ENCODE peak calls at places on chromosomes 3 and 15, in five cellular contexts. P is Karpas-422; V is cardiac muscle cell; K is AG20443; D is stimulated activated CD8-positive, alpha-beta memory T cell treated with anti-CD3 and anti-CD28 coated beads, Interleukin-12 subunit alpha, Interleukin-12 subunit beta, amount 100 ng/mL, for 4 hours. O is an unnamed sample.

GRCh38 chr3:111810909-111811308 is 48.2 kb upstream of the PHLDB2 start:
- DNase-seq in K (peak; percentile 50), V (peak; percentile 59), D (no peak), P (no peak), O (peak; percentile 83)

GRCh38 chr15:62118446-62118964 is 46.6 kb downstream of the C2CD4B start:
- DNase-seq in K (no peak), P (no peak), D (no peak), V (no peak), O (no peak)

GRCh38 chr3:52456169-52456799 is 880 bp downstream of the NISCH start:
- DNase-seq in K (peak; percentile 73), P (peak; percentile 64), D (no peak), V (peak; percentile 70), O (peak; percentile 21)

GRCh38 chr15:74406992-74407705 is 26.6 kb downstream of the SEMA7A start:
- DNase-seq in K (peak; percentile 97), V (peak; percentile 91), D (no peak), P (no peak), O (peak; percentile 81)

GRCh38 chr15:88301311-88301710 is 44.8 kb upstream of the NTRK3 start:
- DNase-seq in V (no peak), K (no peak), P (no peak), D (no peak), O (no peak)

GRCh38 chr3:140216249-140216648 is 281.3 kb downstream of the CLSTN2 start:
- DNase-seq in D (no peak), V (no peak), K (peak; percentile 32), P (peak; percentile 78), O (no peak)

GRCh38 chr3:78506581-78507195 is 1261.1 kb downstream of the ROBO1 start:
- DNase-seq in D (no peak), P (no peak), V (peak; percentile 25), K (no peak), O (no peak)

GRCh38 chr15:41633609-41634008 is 26.6 kb upstream of the MGA start:
- DNase-seq in K (no peak), P (no peak), D (no peak), V (no peak), O (no peak)

GRCh38 chr15:73650387-73651126 is 17.4 kb upstream of the NPTN start:
- DNase-seq in V (peak; percentile 82), K (peak; percentile 73), P (no peak), D (no peak), O (peak; percentile 59)

GRCh38 chr15:57384816-57385215 is 8.5 kb downstream of the CGNL1 start:
- DNase-seq in K (no peak), V (peak; percentile 76), P (no peak), D (no peak), O (no peak)

GRCh38 chr15:48945386-48945785 is 18.3 kb downstream of the SHC4 start:
- DNase-seq in V (peak; percentile 69), D (no peak), P (no peak), K (no peak), O (no peak)

GRCh38 chr3:144496116-144496835 is 524.7 kb downstream of the DIPK2A start:
- DNase-seq in P (no peak), K (no peak), D (no peak), V (no peak), O (no peak)

GRCh38 chr3:151008699-151009098 is 36.2 kb upstream of the CLRN1 start:
- DNase-seq in V (peak; percentile 79), P (no peak), D (no peak), K (peak; percentile 69), O (peak; percentile 52)

O was measured in stromal cell of bone marrow.